ENCODE peak calls at places on chromosomes 12 and 14, in eight cellular contexts. One of them, this sample, is unnamed.
A peak's percentile ranks its signal among the peaks of the same experiment; 100 is the strongest.

GRCh38 chr14:60680511-60680910 is 31.2 kb upstream of the SIX1 start:
- DNase-seq in A549: no peak
- DNase-seq in ovary: no peak
- DNase-seq in tibial nerve: no peak
- DNase-seq in SK-N-SH: no peak
- DNase-seq in upper lobe of left lung: no peak
- DNase-seq in HepG2: no peak
- DNase-seq in GM12878: no peak
- DNase-seq in this sample: no peak

GRCh38 chr14:105944632-105945610 is 418.5 kb downstream of the TMEM121 start:
- DNase-seq in A549: peak; percentile 70
- DNase-seq in ovary: peak; percentile 51
- DNase-seq in tibial nerve: peak; percentile 22
- DNase-seq in SK-N-SH: peak; percentile 85
- DNase-seq in upper lobe of left lung: peak; percentile 88
- DNase-seq in HepG2: peak; percentile 67
- DNase-seq in GM12878: no peak
- DNase-seq in this sample: peak; percentile 77

GRCh38 chr14:35558680-35559079 is 24.7 kb downstream of the INSM2 start:
- DNase-seq in A549: no peak
- DNase-seq in ovary: no peak
- DNase-seq in tibial nerve: no peak
- DNase-seq in SK-N-SH: no peak
- DNase-seq in upper lobe of left lung: no peak
- DNase-seq in HepG2: no peak
- DNase-seq in GM12878: no peak
- DNase-seq in this sample: no peak

GRCh38 chr14:69183735-69184134 is 7.6 kb upstream of the EXD2 start:
- DNase-seq in A549: no peak
- DNase-seq in ovary: no peak
- DNase-seq in tibial nerve: no peak
- DNase-seq in SK-N-SH: no peak
- DNase-seq in upper lobe of left lung: no peak
- DNase-seq in HepG2: peak; percentile 15
- DNase-seq in GM12878: no peak
- DNase-seq in this sample: no peak

GRCh38 chr12:59858508-59858907 is 262.7 kb downstream of the SLC16A7 start:
- DNase-seq in A549: no peak
- DNase-seq in ovary: no peak
- DNase-seq in tibial nerve: no peak
- DNase-seq in SK-N-SH: no peak
- DNase-seq in upper lobe of left lung: no peak
- DNase-seq in HepG2: peak; percentile 59
- DNase-seq in GM12878: no peak
- DNase-seq in this sample: peak; percentile 13

GRCh38 chr12:53098354-53098981 is 1.0 kb downstream of the IGFBP6 start:
- DNase-seq in A549: peak; percentile 74
- DNase-seq in ovary: peak; percentile 65
- DNase-seq in tibial nerve: no peak
- DNase-seq in SK-N-SH: no peak
- DNase-seq in upper lobe of left lung: no peak
- DNase-seq in HepG2: no peak
- DNase-seq in GM12878: no peak
- DNase-seq in this sample: peak; percentile 22

GRCh38 chr14:74616507-74616906 is 4.5 kb upstream of the LTBP2 start:
- DNase-seq in A549: peak; percentile 61
- DNase-seq in ovary: no peak
- DNase-seq in tibial nerve: no peak
- DNase-seq in SK-N-SH: no peak
- DNase-seq in upper lobe of left lung: no peak
- DNase-seq in HepG2: no peak
- DNase-seq in GM12878: no peak
- DNase-seq in this sample: no peak

GRCh38 chr12:106769078-106769477 is 5.4 kb upstream of the RIC8B start:
- DNase-seq in A549: peak; percentile 83
- DNase-seq in ovary: no peak
- DNase-seq in tibial nerve: no peak
- DNase-seq in SK-N-SH: no peak
- DNase-seq in upper lobe of left lung: no peak
- DNase-seq in HepG2: peak; percentile 66
- DNase-seq in GM12878: no peak
- DNase-seq in this sample: no peak

GRCh38 chr14:51365241-51365940 is 125.3 kb downstream of the TMX1 start:
- DNase-seq in A549: no peak
- DNase-seq in ovary: no peak
- DNase-seq in tibial nerve: no peak
- DNase-seq in SK-N-SH: no peak
- DNase-seq in upper lobe of left lung: no peak
- DNase-seq in HepG2: no peak
- DNase-seq in GM12878: no peak
- DNase-seq in this sample: no peak

GRCh38 chr14:90381999-90382451 is 14.8 kb upstream of the CALM1 start:
- DNase-seq in A549: no peak
- DNase-seq in ovary: peak; percentile 53
- DNase-seq in tibial nerve: peak; percentile 23
- DNase-seq in SK-N-SH: peak; percentile 26
- DNase-seq in upper lobe of left lung: no peak
- DNase-seq in HepG2: peak; percentile 55
- DNase-seq in GM12878: no peak
- DNase-seq in this sample: peak; percentile 90

GRCh38 chr12:65699251-65699650 is 125.0 kb upstream of the HMGA2 start:
- DNase-seq in A549: peak; percentile 39
- DNase-seq in ovary: no peak
- DNase-seq in tibial nerve: no peak
- DNase-seq in SK-N-SH: no peak
- DNase-seq in upper lobe of left lung: no peak
- DNase-seq in HepG2: no peak
- DNase-seq in GM12878: no peak
- DNase-seq in this sample: no peak

GRCh38 chr12:98532687-98533304 is 17.4 kb downstream of the TMPO start:
- DNase-seq in A549: peak; percentile 79
- DNase-seq in ovary: no peak
- DNase-seq in tibial nerve: no peak
- DNase-seq in SK-N-SH: peak; percentile 29
- DNase-seq in upper lobe of left lung: no peak
- DNase-seq in HepG2: peak; percentile 59
- DNase-seq in GM12878: no peak
- DNase-seq in this sample: no peak

GRCh38 chr14:85280074-85280473 is 249.9 kb upstream of the FLRT2 start:
- DNase-seq in A549: peak; percentile 1
- DNase-seq in ovary: no peak
- DNase-seq in tibial nerve: no peak
- DNase-seq in SK-N-SH: no peak
- DNase-seq in upper lobe of left lung: no peak
- DNase-seq in HepG2: no peak
- DNase-seq in GM12878: no peak
- DNase-seq in this sample: no peak

GRCh38 chr14:68244272-68244975 is 424.8 kb downstream of the RAD51B start:
- DNase-seq in A549: no peak
- DNase-seq in ovary: no peak
- DNase-seq in tibial nerve: no peak
- DNase-seq in SK-N-SH: no peak
- DNase-seq in upper lobe of left lung: no peak
- DNase-seq in HepG2: no peak
- DNase-seq in GM12878: no peak
- DNase-seq in this sample: no peak

GRCh38 chr14:68182492-68182891 is 362.9 kb downstream of the RAD51B start:
- DNase-seq in A549: no peak
- DNase-seq in ovary: no peak
- DNase-seq in tibial nerve: no peak
- DNase-seq in SK-N-SH: no peak
- DNase-seq in upper lobe of left lung: no peak
- DNase-seq in HepG2: no peak
- DNase-seq in GM12878: peak; percentile 78
- DNase-seq in this sample: no peak

GRCh38 chr12:15563683-15564082 is 225.5 kb downstream of the EPS8 start:
- DNase-seq in A549: no peak
- DNase-seq in ovary: no peak
- DNase-seq in tibial nerve: no peak
- DNase-seq in SK-N-SH: no peak
- DNase-seq in upper lobe of left lung: no peak
- DNase-seq in HepG2: no peak
- DNase-seq in GM12878: no peak
- DNase-seq in this sample: no peak

GRCh38 chr12:3145036-3145435 is 67.9 kb downstream of the TSPAN9 start:
- DNase-seq in A549: no peak
- DNase-seq in ovary: no peak
- DNase-seq in tibial nerve: no peak
- DNase-seq in SK-N-SH: peak; percentile 10
- DNase-seq in upper lobe of left lung: peak; percentile 33
- DNase-seq in HepG2: no peak
- DNase-seq in GM12878: no peak
- DNase-seq in this sample: no peak

GRCh38 chr12:28024231-28024995 is 51.9 kb upstream of the PTHLH start:
- DNase-seq in A549: peak; percentile 75
- DNase-seq in ovary: no peak
- DNase-seq in tibial nerve: no peak
- DNase-seq in SK-N-SH: no peak
- DNase-seq in upper lobe of left lung: no peak
- DNase-seq in HepG2: no peak
- DNase-seq in GM12878: no peak
- DNase-seq in this sample: no peak

GRCh38 chr14:99047436-99048110 is 224.4 kb downstream of the BCL11B start:
- DNase-seq in A549: no peak
- DNase-seq in ovary: no peak
- DNase-seq in tibial nerve: no peak
- DNase-seq in SK-N-SH: no peak
- DNase-seq in upper lobe of left lung: no peak
- DNase-seq in HepG2: no peak
- DNase-seq in GM12878: no peak
- DNase-seq in this sample: no peak

GRCh38 chr14:93976477-93977057 is at the start of gene ASB2:
- DNase-seq in A549: no peak
- DNase-seq in ovary: no peak
- DNase-seq in tibial nerve: no peak
- DNase-seq in SK-N-SH: no peak
- DNase-seq in upper lobe of left lung: no peak
- DNase-seq in HepG2: no peak
- DNase-seq in GM12878: no peak
- DNase-seq in this sample: peak; percentile 41

GRCh38 chr12:46265102-46265501 is 3.7 kb downstream of the SLC38A1 start:
- DNase-seq in A549: no peak
- DNase-seq in ovary: no peak
- DNase-seq in tibial nerve: no peak
- DNase-seq in SK-N-SH: no peak
- DNase-seq in upper lobe of left lung: no peak
- DNase-seq in HepG2: no peak
- DNase-seq in GM12878: no peak
- DNase-seq in this sample: no peak
- H3K4me3 ChIP-seq in A549: no peak overlapping the region
- H3K4me3 ChIP-seq in ovary: no peak overlapping the region
- H3K4me3 ChIP-seq in tibial nerve: no peak overlapping the region
- H3K4me3 ChIP-seq in SK-N-SH: peak overlapping the region; percentile 24
- H3K4me3 ChIP-seq in upper lobe of left lung: no peak overlapping the region
- H3K4me3 ChIP-seq in HepG2: no peak overlapping the region
- H3K4me3 ChIP-seq in GM12878: peak overlapping the region; percentile 82
- H3K4me3 ChIP-seq in this sample: no peak overlapping the region

GRCh38 chr12:46212108-46212982 is 56.5 kb downstream of the SLC38A1 start:
- DNase-seq in A549: no peak
- DNase-seq in ovary: no peak
- DNase-seq in tibial nerve: no peak
- DNase-seq in SK-N-SH: no peak
- DNase-seq in upper lobe of left lung: no peak
- DNase-seq in HepG2: no peak
- DNase-seq in GM12878: no peak
- DNase-seq in this sample: no peak
- H3K4me1 ChIP-seq in A549: peaks cover 14% of the 10 kb centered on the region
- H3K4me1 ChIP-seq in ovary: no peaks in the 10 kb centered on the region
- H3K4me1 ChIP-seq in tibial nerve: peaks cover 18% of the 10 kb centered on the region
- H3K4me1 ChIP-seq in SK-N-SH: peaks cover 6% of the 10 kb centered on the region
- H3K4me1 ChIP-seq in upper lobe of left lung: peaks cover 16% of the 10 kb centered on the region
- H3K4me1 ChIP-seq in HepG2: peaks cover 16% of the 10 kb centered on the region
- H3K4me1 ChIP-seq in GM12878: peaks cover 77% of the 10 kb centered on the region
- H3K4me1 ChIP-seq in this sample: peaks cover 8% of the 10 kb centered on the region

DNA sequence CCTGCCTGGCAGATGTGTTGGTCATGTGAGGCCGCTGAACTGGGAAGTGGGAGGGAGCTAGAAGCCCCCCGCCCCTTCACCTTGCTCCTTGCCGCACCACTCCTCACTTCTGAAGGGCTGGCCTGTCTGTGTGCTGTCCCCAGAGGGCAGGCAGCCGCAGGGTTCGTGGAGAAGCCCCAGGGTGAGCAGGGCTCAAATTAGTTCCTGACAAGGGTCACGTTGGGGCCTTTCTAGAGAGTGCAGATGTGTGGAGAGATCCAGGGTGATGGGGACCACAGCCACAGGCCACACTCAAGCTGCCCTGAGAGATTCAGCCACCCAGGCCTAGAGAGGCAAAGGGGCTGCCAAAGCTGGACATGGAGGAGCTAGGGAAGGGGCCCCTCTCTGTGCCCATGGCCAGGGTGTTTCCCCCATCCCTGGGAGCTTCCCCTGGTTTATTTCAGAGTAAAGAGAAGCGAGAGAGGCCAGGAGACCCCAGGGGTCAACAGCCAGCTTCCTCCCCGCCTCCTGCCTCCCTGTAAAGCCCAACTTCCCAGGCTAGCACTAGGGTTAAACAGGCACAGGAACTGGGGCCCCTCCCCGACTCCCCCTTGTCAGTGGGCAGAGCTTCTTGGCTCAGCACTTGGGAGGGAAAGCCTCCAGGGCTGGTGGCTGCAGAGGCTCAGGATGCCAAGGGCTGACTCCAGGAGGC is 16.2 kb downstream of the SLC25A29 start:
- DNase-seq in A549: no peak
- DNase-seq in ovary: no peak
- DNase-seq in tibial nerve: no peak
- DNase-seq in SK-N-SH: peak; percentile 47
- DNase-seq in upper lobe of left lung: no peak
- DNase-seq in HepG2: no peak
- DNase-seq in GM12878: no peak
- DNase-seq in this sample: peak; percentile 7
- TF ChIP-seq EP300 in A549: no peak
- TF ChIP-seq EP300 in ovary: no peak
- TF ChIP-seq EP300 in tibial nerve: no peak
- TF ChIP-seq EP300 in SK-N-SH: no peak
- TF ChIP-seq EP300 in upper lobe of left lung: no peak
- TF ChIP-seq EP300 in HepG2: no peak
- TF ChIP-seq EP300 in GM12878: no peak
- TF ChIP-seq EP300 in this sample: no peak

DNA sequence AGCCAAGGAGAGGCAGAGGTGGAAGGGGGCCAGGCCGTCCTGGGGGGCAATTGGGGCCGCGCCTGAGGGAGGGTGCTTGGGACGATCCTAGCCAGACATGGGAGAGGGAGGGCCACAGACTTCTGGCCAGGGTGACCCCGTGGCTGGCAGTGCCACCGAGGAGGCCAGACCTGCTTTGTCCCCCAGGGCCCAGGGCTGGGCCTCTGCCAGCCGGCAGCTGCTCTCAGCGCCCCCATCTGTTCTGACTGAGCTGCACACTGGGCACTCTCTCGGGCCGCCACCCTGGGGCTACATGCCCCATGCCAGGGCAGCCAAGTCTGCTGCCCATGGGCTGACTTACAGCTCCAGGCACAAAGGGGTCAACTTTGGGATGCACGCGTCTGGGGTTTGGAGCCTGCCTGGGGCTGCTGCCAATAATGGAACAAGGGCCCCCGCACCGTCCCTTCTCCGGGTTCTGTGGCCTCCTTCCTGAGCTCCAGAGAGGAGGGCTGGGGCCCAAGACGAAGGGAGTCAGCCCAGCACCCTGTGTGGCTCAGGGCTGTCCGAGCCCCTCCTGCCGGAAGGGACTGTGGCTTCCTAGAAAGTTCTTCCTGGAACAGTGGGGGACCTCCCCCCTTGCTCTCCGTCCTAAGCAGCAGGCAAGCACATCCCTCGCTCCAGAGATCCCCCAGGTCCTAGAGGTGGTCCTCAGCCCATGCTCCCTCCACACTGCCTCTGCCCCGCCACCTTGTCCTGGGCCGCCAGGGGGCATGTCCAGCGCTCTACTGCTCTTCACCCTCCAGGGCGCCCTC is 1.1 kb downstream of the ADSS1 start:
- DNase-seq in A549: peak; percentile 68
- DNase-seq in ovary: no peak
- DNase-seq in tibial nerve: no peak
- DNase-seq in SK-N-SH: peak; percentile 84
- DNase-seq in upper lobe of left lung: peak; percentile 83
- DNase-seq in HepG2: peak; percentile 43
- DNase-seq in GM12878: no peak
- DNase-seq in this sample: peak; percentile 37
- H3K4me3 ChIP-seq in A549: peak overlapping the region; percentile 71
- H3K4me3 ChIP-seq in ovary: peak overlapping the region; percentile 45
- H3K4me3 ChIP-seq in tibial nerve: peak overlapping the region; percentile 70
- H3K4me3 ChIP-seq in SK-N-SH: peak overlapping the region; percentile 69
- H3K4me3 ChIP-seq in upper lobe of left lung: no peak overlapping the region
- H3K4me3 ChIP-seq in HepG2: peak overlapping the region; percentile 68
- H3K4me3 ChIP-seq in GM12878: no peak overlapping the region
- H3K4me3 ChIP-seq in this sample: peak overlapping the region; percentile 64